ENCODE peak calls at places on chromosomes 6 and 20, in five cellular contexts. M, C, G, Q and I are unnamed samples.

GRCh38 chr6:51738614-51739013 is 348.8 kb downstream of the PKHD1 start:
- DNase-seq in G (no peak), M (no peak), C (no peak), Q (no peak), I (no peak)

GRCh38 chr6:164947174-164947573 is 362.2 kb downstream of the C6orf118 start:
- DNase-seq in C (no peak), G (no peak), Q (no peak), M (no peak), I (no peak)

GRCh38 chr6:37731888-37732287 is 34.2 kb upstream of the MDGA1 start:
- DNase-seq in C (no peak), Q (no peak), G (no peak), M (peak), I (no peak)

GRCh38 chr6:158408552-158409130 is 96.4 kb downstream of the TULP4 start:
- DNase-seq in Q (no peak), G (no peak), C (peak), M (no peak), I (peak)

GRCh38 chr20:47506335-47506734 is 4.6 kb downstream of the NCOA3 start:
- DNase-seq in Q (no peak), C (no peak), M (no peak), G (no peak), I (no peak)

GRCh38 chr6:4180653-4181255 is 45.4 kb upstream of the ECI2 start:
- DNase-seq in Q (no peak), M (no peak), C (no peak), G (no peak), I (no peak)

GRCh38 chr6:11213305-11214106 is 19.0 kb downstream of the NEDD9 start:
- DNase-seq in G (no peak), C (no peak), Q (no peak), M (no peak), I (peak)

GRCh38 chr6:49980898-49981297 is 11.5 kb upstream of the DEFB113 start:
- DNase-seq in G (no peak), M (no peak), C (no peak), Q (no peak), I (no peak)

GRCh38 chr20:44017211-44017610 is 102.6 kb downstream of the TOX2 start:
- DNase-seq in G (no peak), C (no peak), Q (no peak), M (no peak), I (no peak)

GRCh38 chr6:151036869-151037680 is 171.6 kb downstream of the MTHFD1L start:
- DNase-seq in G (no peak), M (peak), C (no peak), Q (no peak), I (peak)

GRCh38 chr20:34022154-34022842 is 28.6 kb downstream of the RALY start:
- DNase-seq in G (no peak), C (no peak), Q (peak), M (no peak), I (no peak)

GRCh38 chr6:145829102-145829501 is 14.5 kb upstream of the FBXO30 start:
- DNase-seq in M (no peak), G (no peak), Q (no peak), C (peak), I (peak)

GRCh38 chr20:50138479-50139393 is 14.8 kb downstream of the PEDS1 start:
- DNase-seq in C (no peak), M (no peak), Q (no peak), G (no peak), I (peak)

GRCh38 chr20:63458170-63459069 is 14.0 kb downstream of the KCNQ2 start:
- DNase-seq in C (no peak), Q (no peak), G (no peak), M (no peak), I (no peak)

GRCh38 chr6:46521464-46521971 is 30.3 kb upstream of the RCAN2 start:
- DNase-seq in C (no peak), G (no peak), Q (no peak), M (no peak), I (no peak)

GRCh38 chr6:84998223-84998622 is 233.8 kb upstream of the TBX18 start:
- DNase-seq in M (no peak), C (no peak), Q (no peak), G (no peak), I (no peak)

GRCh38 chr6:80618953-80619352 is 512.5 kb downstream of the BCKDHB start:
- DNase-seq in M (no peak), C (no peak), Q (no peak), G (no peak), I (no peak)

GRCh38 chr6:125102411-125102810 is 51.2 kb upstream of the TPD52L1 start:
- DNase-seq in C (no peak), M (no peak), Q (no peak), G (no peak), I (no peak)

GRCh38 chr6:84762941-84763396 is 1.4 kb downstream of the TBX18 start:
- DNase-seq in M (no peak), C (peak), G (no peak), Q (no peak), I (peak)

GRCh38 chr20:42483694-42484303 is 705.9 kb downstream of the PTPRT start:
- DNase-seq in C (no peak), G (no peak), M (peak), Q (no peak), I (peak)

GRCh38 chr20:13934992-13935894 is 55.2 kb downstream of the SEL1L2 start:
- DNase-seq in Q (no peak), G (no peak), M (no peak), C (no peak), I (no peak)

GRCh38 chr20:19628570-19629134 is 129.4 kb upstream of the RIN2 start:
- DNase-seq in G (no peak), M (peak), C (no peak), Q (no peak), I (no peak)

GRCh38 chr20:61763740-61764400 is 301.8 kb downstream of the TAF4 start:
- DNase-seq in Q (no peak), C (no peak), M (no peak), G (no peak), I (no peak)

GRCh38 chr20:18676366-18676765 is 88.5 kb downstream of the DTD1 start:
- DNase-seq in M (no peak), G (no peak), C (no peak), Q (no peak), I (no peak)

GRCh38 chr6:45483021-45483420 is 105.3 kb upstream of the SUPT3H start:
- DNase-seq in M (no peak), Q (no peak), G (no peak), C (no peak), I (no peak)

GRCh38 chr6:22716721-22717120 is 147.4 kb downstream of the HDGFL1 start:
- DNase-seq in G (no peak), M (no peak), Q (no peak), C (no peak), I (no peak)

GRCh38 chr20:48683467-48684175 is 144.2 kb downstream of the PREX1 start:
- DNase-seq in Q (no peak), M (no peak), G (no peak), C (no peak), I (no peak)

GRCh38 chr20:10883166-10883565 is 209.4 kb upstream of the JAG1 start:
- DNase-seq in C (no peak), Q (peak), G (no peak), M (no peak), I (no peak)

GRCh38 chr6:12401200-12401599 is 111.0 kb downstream of the EDN1 start:
- DNase-seq in Q (no peak), C (no peak), G (no peak), M (no peak), I (peak)

GRCh38 chr20:14264869-14265268 is 72.5 kb downstream of the FLRT3 start:
- DNase-seq in C (no peak), G (no peak), M (no peak), Q (no peak), I (no peak)

GRCh38 chr6:142735182-142735581 is 209.8 kb downstream of the HIVEP2 start:
- DNase-seq in G (no peak), M (no peak), C (no peak), Q (no peak), I (no peak)